ENCODE peak calls at places on chromosomes 4 and X, in four cellular contexts. S is IMR-90, M is Calu3, Y is right lobe of liver. U is an unnamed sample.

GRCh38 chr4:17010426-17011087 is 112.1 kb upstream of the LDB2 start:
- DNase-seq in S (no peak), M (no peak), Y (no peak), U (no peak)

GRCh38 chrX:10649286-10649685 is 28.9 kb upstream of the MID1 start:
- DNase-seq in S (peak), M (no peak), Y (no peak), U (no peak)

GRCh38 chr4:85607624-85608023 is 132.7 kb downstream of the ARHGAP24 start:
- DNase-seq in S (no peak), M (no peak), Y (no peak), U (no peak)

GRCh38 chr4:127632420-127633403 is at the start of gene INTU:
- DNase-seq in S (peak), M (peak), Y (peak), U (peak)

GRCh38 chr4:186689476-186689875 is 34.2 kb downstream of the FAT1 start:
- DNase-seq in S (no peak), M (no peak), Y (no peak), U (no peak)

GRCh38 chr4:5751073-5751917 is 40.3 kb downstream of the EVC start:
- DNase-seq in S (peak), M (no peak), Y (no peak), U (no peak)

GRCh38 chr4:38004062-38004461 is 43.9 kb downstream of the PTTG2 start:
- DNase-seq in S (peak), M (no peak), Y (no peak), U (no peak)

GRCh38 chrX:8868906-8869305 is 67.7 kb upstream of the FAM9A start:
- DNase-seq in S (peak), M (no peak), Y (no peak), U (no peak)

GRCh38 chr4:29066856-29067255 is 1653.3 kb upstream of the PCDH7 start:
- DNase-seq in S (peak), M (no peak), Y (no peak), U (no peak)

GRCh38 chr4:113952452-113953029 is 26.9 kb downstream of the ARSJ start:
- DNase-seq in S (peak), M (peak), Y (no peak), U (peak)

GRCh38 chr4:1307951-1308735 is 18.5 kb downstream of the MAEA start:
- DNase-seq in S (no peak), M (no peak), Y (peak), U (no peak)

GRCh38 chr4:185709802-185710486 is 102.0 kb downstream of the SORBS2 start:
- DNase-seq in S (no peak), M (no peak), Y (no peak), U (no peak)

GRCh38 chr4:139511320-139511719 is 44.7 kb downstream of the SETD7 start:
- DNase-seq in S (no peak), M (no peak), Y (no peak), U (no peak)

GRCh38 chr4:173990126-173990878 is 293.2 kb downstream of the FBXO8 start:
- DNase-seq in S (peak), M (peak), Y (no peak), U (peak)

GRCh38 chr4:43496602-43497001 is 604.1 kb downstream of the GRXCR1 start:
- DNase-seq in S (no peak), M (no peak), Y (no peak), U (no peak)
- TF ChIP-seq CTCF in S (no peak), M (no peak), Y (no peak), U (no peak)

GRCh38 chrX:83658731-83659130 is 150.6 kb downstream of the POU3F4 start:
- DNase-seq in S (no peak), M (no peak), Y (no peak), U (no peak)
- TF ChIP-seq CTCF in S (no peak), M (no peak), Y (peak), U (no peak)

DNA sequence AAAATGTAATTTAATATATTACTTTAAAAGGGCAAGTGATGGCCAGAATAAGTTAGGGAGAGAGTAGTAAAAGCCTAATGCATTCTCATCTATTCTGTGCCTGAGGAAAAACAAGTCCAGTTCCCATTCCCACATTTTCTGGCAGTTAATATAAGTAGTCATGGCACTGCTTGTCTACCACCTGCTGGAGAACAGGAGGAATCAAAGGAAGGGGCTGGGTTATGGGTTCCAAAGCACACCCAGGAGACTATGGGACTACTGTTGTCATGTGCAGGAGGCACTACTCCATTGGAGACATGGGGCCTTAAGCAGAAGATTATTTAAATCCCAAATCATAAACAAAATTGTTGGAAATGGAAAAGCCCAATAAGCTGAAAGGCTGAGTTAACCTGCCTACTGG is 2618.6 kb downstream of the ARAP2 start:
- DNase-seq in S (no peak), M (no peak), Y (no peak), U (no peak)
- TF ChIP-seq CTCF in S (no peak), M (no peak), Y (no peak), U (no peak)

DNA sequence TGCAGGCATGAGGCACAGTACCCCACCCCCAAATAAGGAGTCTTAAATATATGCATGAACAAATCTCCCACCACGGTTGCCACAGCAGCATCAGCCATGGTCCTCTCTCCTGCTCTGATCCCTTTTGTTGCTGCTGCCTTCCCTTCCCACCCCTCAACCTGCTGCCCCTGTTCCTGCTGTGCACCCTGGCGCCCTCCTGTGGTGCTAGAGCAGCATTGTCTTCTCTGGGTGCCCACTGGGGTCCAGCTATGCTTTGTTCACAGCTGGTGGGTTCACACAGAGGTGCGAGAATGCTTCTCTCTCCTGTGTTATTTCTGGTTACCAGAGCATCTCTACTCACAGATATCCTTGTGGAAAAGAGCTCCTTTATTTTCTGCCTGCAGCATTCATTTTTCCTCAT is 116.2 kb downstream of the GATB start:
- DNase-seq in S (no peak), M (peak), Y (no peak), U (peak)
- TF ChIP-seq CTCF in S (peak), M (no peak), Y (no peak), U (peak)

GRCh38 chr4:149914521-149915115 is 99.0 kb upstream of the IQCM start:
- DNase-seq in S (peak), M (peak), Y (no peak), U (peak)
- TF ChIP-seq CTCF in S (peak), M (peak), Y (peak), U (peak)

DNA sequence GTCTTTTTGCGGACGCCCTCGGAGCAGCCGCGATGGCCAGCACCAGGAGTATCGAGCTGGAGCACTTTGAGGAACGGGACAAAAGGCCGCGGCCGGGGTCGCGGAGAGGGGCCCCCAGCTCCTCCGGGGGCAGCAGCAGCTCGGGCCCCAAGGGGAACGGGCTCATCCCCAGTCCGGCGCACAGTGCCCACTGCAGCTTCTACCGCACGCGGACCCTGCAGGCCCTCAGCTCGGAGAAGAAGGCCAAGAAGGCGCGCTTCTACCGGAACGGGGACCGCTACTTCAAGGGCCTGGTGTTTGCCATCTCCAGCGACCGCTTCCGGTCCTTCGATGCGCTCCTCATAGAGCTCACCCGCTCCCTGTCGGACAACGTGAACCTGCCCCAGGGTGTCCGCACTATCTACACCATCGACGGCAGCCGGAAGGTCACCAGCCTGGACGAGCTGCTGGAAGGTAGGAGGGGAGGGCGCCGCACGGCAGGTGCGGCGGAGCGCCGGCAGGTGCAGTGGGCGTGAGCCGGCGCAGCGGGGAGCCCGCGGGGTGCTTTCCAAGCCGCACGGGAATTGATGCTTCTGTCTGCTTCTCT is 844 bp downstream of the DCLK2 start:
- DNase-seq in S (peak), M (peak), Y (peak), U (peak)
- TF ChIP-seq CTCF in S (peak), M (no peak), Y (no peak), U (no peak)

GRCh38 chrX:145886469-145886868 is 68.8 kb downstream of the SLITRK2 start:
- DNase-seq in S (no peak), M (no peak), Y (no peak), U (no peak)
- TF ChIP-seq CTCF in S (no peak), M (no peak), Y (no peak), U (no peak)